ENCODE peak calls at places on chromosomes 6 and 20, in ten cellular contexts. A is foreskin fibroblast, E is A549, O is omental fat pad, H is Calu3, M is WTC11, P is GM12878, C is breast epithelium, I is kidney, L is Peyer's patch. T is an unnamed sample.

GRCh38 chr6:72554203-72554564 is 67.7 kb upstream of the KCNQ5 start:
- DNase-seq in A (peak), E (no peak), O (no peak), H (no peak), M (no peak), P (no peak), C (no peak), I (no peak), L (no peak), T (no peak)

GRCh38 chr6:40350193-40350941 is 236.8 kb downstream of the LRFN2 start:
- DNase-seq in A (no peak), E (no peak), O (no peak), H (no peak), M (no peak), P (no peak), C (no peak), I (no peak), L (no peak), T (no peak)

GRCh38 chr6:158051968-158052367 is 70.3 kb downstream of the SYNJ2 start:
- DNase-seq in A (no peak), E (no peak), O (no peak), H (no peak), M (no peak), P (no peak), C (no peak), I (no peak), L (no peak), T (no peak)

GRCh38 chr6:85006362-85006761 is 242.0 kb upstream of the TBX18 start:
- DNase-seq in A (peak), E (no peak), O (no peak), H (no peak), M (no peak), P (no peak), C (no peak), I (no peak), L (no peak), T (no peak)

GRCh38 chr6:128827675-128828464 is 55.1 kb upstream of the LAMA2 start:
- DNase-seq in A (peak), E (no peak), O (no peak), H (no peak), M (no peak), P (no peak), C (no peak), I (no peak), L (no peak), T (no peak)

GRCh38 chr6:64330694-64331309 is 695.2 kb downstream of the PHF3 start:
- DNase-seq in A (peak), E (no peak), O (peak), H (peak), M (peak), P (peak), C (peak), I (peak), L (peak), T (peak)

GRCh38 chr6:81561731-81562130 is 190.8 kb downstream of the TENT5A start:
- DNase-seq in A (peak), E (no peak), O (no peak), H (no peak), M (no peak), P (no peak), C (no peak), I (no peak), L (no peak), T (no peak)

GRCh38 chr6:133767571-133767970 is 121.3 kb upstream of the TCF21 start:
- DNase-seq in A (peak), E (no peak), O (no peak), H (no peak), M (no peak), P (no peak), C (no peak), I (no peak), L (no peak), T (no peak)

GRCh38 chr6:136226674-136227377 is 23.3 kb downstream of the MTFR2 start:
- DNase-seq in A (peak), E (no peak), O (no peak), H (no peak), M (no peak), P (no peak), C (no peak), I (no peak), L (no peak), T (no peak)

GRCh38 chr6:15340775-15341174 is 94.9 kb downstream of the JARID2 start:
- DNase-seq in A (no peak), E (no peak), O (no peak), H (no peak), M (no peak), P (no peak), C (no peak), I (no peak), L (no peak), T (no peak)

GRCh38 chr20:59835448-59836395 is 97.7 kb downstream of the SYCP2 start:
- DNase-seq in A (peak), E (no peak), O (no peak), H (peak), M (peak), P (no peak), C (peak), I (peak), L (peak), T (no peak)

GRCh38 chr6:82268301-82268846 is 20.8 kb upstream of the IBTK start:
- DNase-seq in A (peak), E (no peak), O (no peak), H (no peak), M (no peak), P (no peak), C (no peak), I (no peak), L (no peak), T (no peak)

GRCh38 chr6:24931752-24932691 is 3.7 kb downstream of the RIPOR2 start:
- DNase-seq in A (peak), E (no peak), O (no peak), H (no peak), M (no peak), P (peak), C (no peak), I (no peak), L (no peak), T (peak)

GRCh38 chr20:2631228-2631627 is 21.2 kb upstream of the NOP56 start:
- DNase-seq in A (peak), E (no peak), O (no peak), H (no peak), M (no peak), P (no peak), C (no peak), I (no peak), L (no peak), T (no peak)
- TF ChIP-seq CTCF in A (no peak), E (peak), O (no peak), H (no peak), M (no peak), P (no peak), C (no peak), I (no peak), L (no peak), T (no peak)

DNA sequence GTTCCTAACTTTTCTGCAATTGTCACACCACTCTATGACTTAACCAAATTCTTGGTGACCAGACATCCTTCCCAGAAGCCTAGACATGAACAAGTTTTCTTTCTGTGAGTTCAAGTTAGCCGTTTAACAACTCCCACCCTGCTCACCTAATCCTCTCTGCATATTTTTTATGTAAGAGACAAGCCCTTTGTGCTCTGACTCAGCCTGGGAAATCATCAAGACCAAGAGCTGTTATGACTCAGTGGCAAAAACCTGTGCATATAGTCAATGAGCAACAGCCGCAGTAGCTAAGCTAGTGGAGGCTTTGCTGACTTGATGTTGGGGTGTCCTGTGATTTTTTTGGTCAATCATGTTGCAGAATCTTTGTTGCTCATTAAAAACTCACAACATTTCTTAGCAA is 379.1 kb downstream of the QKI start:
- DNase-seq in A (peak), E (no peak), O (no peak), H (peak), M (no peak), P (no peak), C (no peak), I (no peak), L (no peak), T (peak)
- TF ChIP-seq CTCF in A (no peak), E (no peak), O (no peak), H (no peak), M (no peak), P (no peak), C (no peak), I (no peak), L (no peak), T (no peak)

GRCh38 chr6:21395121-21395520 is 198.4 kb upstream of the SOX4 start:
- DNase-seq in A (peak), E (no peak), O (no peak), H (no peak), M (no peak), P (no peak), C (no peak), I (no peak), L (no peak), T (no peak)
- TF ChIP-seq CTCF in A (no peak), E (no peak), O (no peak), H (no peak), M (no peak), P (no peak), C (no peak), I (no peak), L (no peak), T (no peak)

DNA sequence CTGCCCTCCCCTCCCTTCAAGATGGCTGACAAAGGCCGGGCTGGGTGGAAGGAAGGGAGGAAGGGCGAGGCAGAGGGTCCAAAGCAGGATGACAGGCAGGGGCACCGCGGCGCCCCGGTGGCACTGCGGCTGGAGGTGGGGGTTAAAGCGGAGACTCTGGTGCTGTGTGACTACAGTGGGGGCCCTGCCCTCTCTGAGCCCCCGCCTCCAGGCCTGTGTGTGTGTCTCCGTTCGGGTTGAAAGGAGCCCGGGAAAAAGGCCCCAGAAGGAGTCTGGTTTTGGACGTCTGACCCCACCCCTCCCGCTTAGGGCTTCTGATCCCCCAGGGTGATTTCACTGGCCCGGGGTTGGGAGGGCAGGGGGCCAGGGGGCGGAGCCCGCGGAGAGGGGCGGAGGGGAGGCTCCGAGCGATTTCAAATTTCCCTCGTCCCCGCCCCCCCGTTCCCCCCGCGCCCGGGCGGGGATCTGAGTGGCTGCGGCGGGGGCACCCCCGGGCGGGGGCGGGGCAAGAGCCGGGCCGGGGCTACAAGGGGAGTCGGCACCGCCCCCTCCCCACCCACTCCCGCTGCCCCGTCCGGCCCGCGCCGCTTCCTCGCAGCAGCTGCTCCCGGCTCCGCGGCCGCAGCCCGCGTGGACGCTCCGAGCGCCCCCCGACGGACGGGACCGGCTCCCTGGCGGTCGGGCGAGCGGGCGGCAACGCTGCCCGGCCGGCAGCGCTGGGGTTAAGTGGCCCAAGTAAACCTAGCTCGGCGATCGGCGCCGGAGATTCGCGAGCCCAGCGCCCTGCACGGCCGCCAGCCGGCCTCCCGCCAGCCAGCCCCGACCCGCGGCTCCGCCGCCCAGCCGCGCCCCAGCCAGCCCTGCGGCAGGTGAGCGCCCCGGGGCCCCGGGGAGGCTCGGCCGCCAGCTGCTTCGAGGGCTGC is at the start of gene DNMT3B:
- DNase-seq in A (peak), E (peak), O (no peak), H (peak), M (peak), P (no peak), C (peak), I (peak), L (peak), T (peak)
- TF ChIP-seq CTCF in A (no peak), E (peak), O (no peak), H (no peak), M (no peak), P (no peak), C (no peak), I (peak), L (no peak), T (peak)

GRCh38 chr6:31898200-31899011 is 908 bp upstream of the EHMT2 start:
- DNase-seq in A (peak), E (peak), O (no peak), H (peak), M (no peak), P (no peak), C (no peak), I (no peak), L (peak), T (peak)
- TF ChIP-seq CTCF in A (no peak), E (no peak), O (no peak), H (no peak), M (no peak), P (no peak), C (no peak), I (no peak), L (no peak), T (no peak)

GRCh38 chr6:161101517-161101916 is 109.9 kb downstream of the MAP3K4 start:
- DNase-seq in A (peak), E (no peak), O (no peak), H (no peak), M (peak), P (no peak), C (no peak), I (no peak), L (no peak), T (no peak)
- TF ChIP-seq CTCF in A (peak), E (no peak), O (no peak), H (no peak), M (no peak), P (no peak), C (no peak), I (no peak), L (no peak), T (no peak)

GRCh38 chr6:90284236-90284744 is 12.4 kb downstream of the BACH2 start:
- DNase-seq in A (peak), E (peak), O (no peak), H (peak), M (no peak), P (no peak), C (no peak), I (no peak), L (no peak), T (peak)
- TF ChIP-seq CTCF in A (no peak), E (no peak), O (no peak), H (no peak), M (no peak), P (no peak), C (no peak), I (no peak), L (no peak), T (no peak)

GRCh38 chr6:35388023-35388422 is 45.7 kb downstream of the PPARD start:
- DNase-seq in A (no peak), E (no peak), O (no peak), H (no peak), M (no peak), P (no peak), C (no peak), I (no peak), L (no peak), T (no peak)

GRCh38 chr6:35392773-35393672 is 50.7 kb downstream of the PPARD start:
- DNase-seq in A (no peak), E (no peak), O (no peak), H (no peak), M (no peak), P (no peak), C (no peak), I (no peak), L (no peak), T (no peak)

GRCh38 chr6:35392111-35392702 is 49.8 kb downstream of the PPARD start:
- DNase-seq in A (no peak), E (no peak), O (no peak), H (peak), M (no peak), P (no peak), C (peak), I (peak), L (peak), T (no peak)

GRCh38 chr6:35388772-35389352 is 46.5 kb downstream of the PPARD start:
- DNase-seq in A (no peak), E (no peak), O (no peak), H (no peak), M (no peak), P (no peak), C (no peak), I (no peak), L (peak), T (no peak)

DNA sequence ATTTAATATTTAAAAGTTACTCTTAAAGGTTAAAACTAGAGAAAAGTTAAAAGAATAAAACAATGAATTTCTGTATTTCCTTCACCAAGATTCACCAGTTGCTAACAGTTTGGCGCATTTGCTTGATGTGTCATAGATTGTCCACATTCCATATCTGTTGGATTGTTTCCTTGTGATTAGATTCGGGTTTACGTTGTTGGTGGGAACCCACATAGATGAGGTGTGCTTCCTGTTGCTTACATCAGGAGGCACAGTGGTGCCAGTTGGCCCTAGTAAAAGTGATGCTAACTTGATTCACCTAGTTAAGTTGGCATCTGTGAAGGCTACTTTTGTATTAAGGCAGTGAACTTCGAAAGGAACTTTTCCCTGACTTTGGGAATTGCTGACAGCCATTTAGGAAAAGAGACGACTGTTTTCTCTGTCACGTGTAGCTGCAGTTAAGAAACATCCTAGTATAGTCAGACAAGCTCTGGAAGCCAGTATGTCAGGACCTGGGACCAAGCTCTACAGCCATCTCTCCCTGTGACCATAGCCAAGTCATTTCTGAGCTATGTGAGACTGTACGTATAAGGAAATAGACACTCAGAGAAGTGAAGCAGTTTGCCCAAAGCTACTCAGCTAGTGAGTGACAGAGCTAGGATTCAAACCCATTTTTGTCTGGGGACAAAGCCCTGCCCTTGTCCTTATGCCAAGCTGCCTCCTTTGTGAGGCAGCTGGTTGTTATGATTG is 49.0 kb downstream of the PPARD start:
- DNase-seq in A (peak), E (no peak), O (no peak), H (peak), M (no peak), P (no peak), C (no peak), I (no peak), L (no peak), T (no peak)
- TF ChIP-seq CTCF in A (peak), E (no peak), O (no peak), H (no peak), M (no peak), P (no peak), C (no peak), I (no peak), L (no peak), T (no peak)

DNA sequence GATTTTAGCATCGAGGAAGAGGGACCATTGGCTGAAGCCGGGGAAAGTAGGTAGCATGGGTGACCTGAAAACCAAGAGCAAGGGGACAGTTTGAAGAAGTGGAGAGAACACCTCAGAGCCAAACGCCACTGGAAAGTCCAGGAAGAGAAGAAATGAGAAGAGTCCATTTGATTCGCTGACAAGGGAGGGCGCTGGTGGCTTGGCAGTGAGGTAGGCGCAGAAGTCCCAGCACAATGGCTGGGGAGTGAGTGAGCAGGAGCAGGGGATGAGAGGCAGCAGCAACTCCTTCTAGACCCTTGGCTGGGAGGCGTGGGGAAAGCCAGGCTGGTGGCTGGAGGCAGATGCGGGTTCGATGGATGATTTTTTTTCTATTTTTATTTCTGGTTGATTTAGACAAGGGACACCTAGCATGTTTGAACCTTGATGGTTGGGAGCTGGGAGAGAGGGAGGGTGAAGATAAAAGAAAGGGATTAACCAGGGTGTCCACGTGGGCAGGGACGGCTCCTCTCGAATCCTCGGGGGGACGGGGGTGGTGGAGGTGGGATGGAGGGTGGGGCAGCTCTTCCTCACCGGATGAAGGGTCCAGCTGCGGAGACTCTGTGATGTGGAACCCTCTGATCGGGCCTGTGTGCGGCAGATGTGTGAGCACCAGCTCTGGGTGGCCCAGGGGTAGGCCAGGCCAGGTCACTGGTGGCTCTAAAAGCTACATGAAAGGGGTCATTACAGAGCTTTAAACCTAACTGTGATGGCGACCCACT is 164.2 kb downstream of the NFATC2 start:
- DNase-seq in A (no peak), E (no peak), O (no peak), H (no peak), M (peak), P (no peak), C (no peak), I (no peak), L (no peak), T (peak)
- TF ChIP-seq CTCF in A (no peak), E (no peak), O (no peak), H (no peak), M (no peak), P (peak), C (no peak), I (no peak), L (no peak), T (peak)

T was measured in activated CD8-positive, alpha-beta T cell treated with anti-CD3 and anti-CD28 coated beads for 36 hours.